ENCODE peak calls at places on chromosomes 13 and 19, in ten cellular contexts. O is brain microvascular endothelial cell; T is GM23338; H is tibial nerve; Z is prostate gland; D is glutamatergic neuron; N is ovary; K is breast epithelium; J is CD8-positive, alpha-beta T cell; B is SK-N-SH. F is an unnamed sample.
A peak's percentile ranks its signal among the peaks of the same experiment; 100 is the strongest.

GRCh38 chr19:17522988-17523872 is 11.8 kb downstream of the PGLS start:
- DNase-seq in K (no peak), N (no peak), B (no peak), Z (no peak), O (no peak), D (no peak), H (no peak), J (peak; percentile 24), T (no peak), F (no peak)

GRCh38 chr13:27573265-27573664 is 47.1 kb downstream of the LNX2 start:
- DNase-seq in D (no peak), Z (no peak), N (no peak), B (no peak), J (no peak), H (no peak), K (no peak), O (peak; percentile 65), T (no peak), F (no peak)

GRCh38 chr19:4140237-4140711 is 13.2 kb upstream of the CREB3L3 start:
- DNase-seq in B (peak; percentile 86), T (peak; percentile 94), O (peak; percentile 38), J (peak; percentile 17), N (no peak), Z (peak; percentile 31), H (no peak), K (no peak), D (peak; percentile 49), F (peak; percentile 84)

GRCh38 chr19:45442927-45443461 is 19.3 kb upstream of the ERCC1 start:
- DNase-seq in K (peak; percentile 64), Z (no peak), O (peak; percentile 83), T (peak; percentile 69), J (peak; percentile 59), B (peak; percentile 59), H (peak; percentile 48), N (no peak), D (no peak), F (no peak)

GRCh38 chr13:73765651-73766384 is 368.4 kb downstream of the KLF12 start:
- DNase-seq in Z (peak; percentile 23), D (peak; percentile 74), N (peak; percentile 92), B (peak; percentile 59), O (peak; percentile 70), K (peak; percentile 44), J (peak; percentile 83), T (peak; percentile 87), H (peak; percentile 51), F (no peak)

GRCh38 chr19:50377051-50377441 is 789 bp downstream of the NR1H2 start:
- DNase-seq in K (peak; percentile 46), B (peak; percentile 69), O (no peak), J (peak; percentile 61), N (peak; percentile 75), D (no peak), T (peak; percentile 94), H (no peak), Z (no peak), F (no peak)

GRCh38 chr19:30046522-30046921 is 104.5 kb downstream of the URI1 start:
- DNase-seq in T (peak; percentile 61), H (no peak), K (no peak), O (peak; percentile 15), Z (no peak), N (no peak), J (no peak), D (no peak), B (peak; percentile 50), F (no peak)

GRCh38 chr19:53511933-53512374 is 26.0 kb upstream of the ZNF331 start:
- DNase-seq in H (peak; percentile 29), Z (peak; percentile 60), J (peak; percentile 52), K (peak; percentile 28), N (peak; percentile 63), B (peak; percentile 79), D (peak; percentile 74), O (peak; percentile 47), T (peak; percentile 96), F (no peak)

GRCh38 chr19:33673258-33673875 is 51.6 kb downstream of the CHST8 start:
- DNase-seq in D (no peak), Z (no peak), J (no peak), K (no peak), H (no peak), B (no peak), O (no peak), N (no peak), T (no peak), F (no peak)

GRCh38 chr13:82011355-82011754 is 1670.4 kb upstream of the SPRY2 start:
- DNase-seq in D (no peak), J (no peak), T (peak; percentile 74), N (no peak), H (no peak), K (no peak), Z (no peak), O (no peak), B (no peak), F (no peak)

GRCh38 chr19:29520390-29520789 is 5.4 kb upstream of the VSTM2B start:
- DNase-seq in O (no peak), N (no peak), H (no peak), B (no peak), D (peak; percentile 12), T (no peak), K (no peak), Z (no peak), J (no peak), F (no peak)

GRCh38 chr13:86608739-86609138 is 809.5 kb upstream of the SLITRK6 start:
- DNase-seq in T (no peak), B (no peak), J (no peak), O (no peak), Z (no peak), H (no peak), D (no peak), K (no peak), N (no peak), F (no peak)
- TF ChIP-seq CTCF in T (peak; percentile 28), B (no peak), J (no peak), O (no peak), Z (no peak), H (no peak), D (no peak), K (no peak), N (no peak), F (peak; percentile 20)

GRCh38 chr13:60227168-60227567 is 63.4 kb upstream of the DIAPH3 start:
- DNase-seq in K (no peak), N (no peak), H (no peak), O (no peak), T (no peak), B (no peak), Z (no peak), J (no peak), D (no peak), F (no peak)

GRCh38 chr13:60230593-60230992 is 66.9 kb upstream of the DIAPH3 start:
- DNase-seq in Z (no peak), T (no peak), H (no peak), O (peak; percentile 30), D (no peak), B (peak; percentile 22), K (no peak), N (no peak), J (no peak), F (no peak)

GRCh38 chr13:60229708-60230272 is 66.1 kb upstream of the DIAPH3 start:
- DNase-seq in D (no peak), N (no peak), Z (no peak), K (no peak), H (no peak), B (peak; percentile 21), T (no peak), J (no peak), O (no peak), F (no peak)

GRCh38 chr13:60221581-60221980 is 57.9 kb upstream of the DIAPH3 start:
- DNase-seq in N (no peak), O (no peak), H (no peak), B (no peak), D (no peak), T (no peak), K (no peak), Z (no peak), J (no peak), F (no peak)

GRCh38 chr13:60226507-60226906 is 62.8 kb upstream of the DIAPH3 start:
- DNase-seq in B (peak; percentile 57), Z (no peak), J (no peak), O (peak; percentile 25), K (no peak), T (peak; percentile 51), D (peak; percentile 40), H (no peak), N (no peak), F (peak; percentile 22)
- TF ChIP-seq CTCF in B (peak; percentile 50), Z (no peak), J (no peak), O (peak; percentile 65), K (no peak), T (peak; percentile 73), D (no peak), H (no peak), N (no peak), F (peak; percentile 55)

DNA sequence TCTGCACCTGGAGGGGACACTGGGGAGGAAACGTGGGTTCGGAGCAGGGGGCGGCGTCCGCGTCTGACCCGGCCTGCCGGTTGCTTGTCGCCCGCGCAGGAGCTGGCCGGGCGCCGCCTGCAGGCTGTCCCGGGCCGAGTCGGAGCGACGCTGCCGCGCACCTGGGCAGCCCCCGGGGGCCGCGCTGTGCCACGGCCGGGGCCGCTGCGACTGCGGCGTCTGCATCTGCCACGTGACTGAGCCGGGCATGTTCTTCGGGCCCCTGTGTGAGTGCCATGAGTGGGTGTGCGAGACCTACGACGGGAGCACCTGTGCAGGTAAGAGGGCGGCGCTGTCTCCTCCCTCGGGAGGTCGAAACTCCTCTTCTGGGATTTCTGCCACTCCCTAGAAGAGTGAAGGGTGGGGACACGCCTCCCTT is 1.3 kb downstream of the ITGBL1 start:
- DNase-seq in K (peak; percentile 41), T (peak; percentile 69), D (no peak), O (no peak), J (no peak), B (peak; percentile 72), Z (no peak), H (no peak), N (peak; percentile 48), F (no peak)
- TF ChIP-seq CTCF in K (no peak), T (peak; percentile 58), D (no peak), O (no peak), J (no peak), B (peak; percentile 69), Z (peak; percentile 14), H (no peak), N (no peak), F (no peak)

GRCh38 chr13:39013462-39013861 is 22.8 kb upstream of the STOML3 start:
- DNase-seq in H (no peak), B (no peak), N (no peak), K (no peak), J (no peak), Z (no peak), D (no peak), O (no peak), T (no peak), F (no peak)

GRCh38 chr13:39016789-39017188 is 21.1 kb downstream of the PROSER1 start:
- DNase-seq in N (no peak), B (peak; percentile 51), O (no peak), H (no peak), T (peak; percentile 65), J (no peak), K (no peak), Z (no peak), D (peak; percentile 30), F (no peak)

GRCh38 chr13:39016087-39016486 is 21.8 kb downstream of the PROSER1 start:
- DNase-seq in K (no peak), Z (no peak), D (no peak), H (no peak), T (no peak), N (no peak), J (no peak), B (no peak), O (no peak), F (no peak)

DNA sequence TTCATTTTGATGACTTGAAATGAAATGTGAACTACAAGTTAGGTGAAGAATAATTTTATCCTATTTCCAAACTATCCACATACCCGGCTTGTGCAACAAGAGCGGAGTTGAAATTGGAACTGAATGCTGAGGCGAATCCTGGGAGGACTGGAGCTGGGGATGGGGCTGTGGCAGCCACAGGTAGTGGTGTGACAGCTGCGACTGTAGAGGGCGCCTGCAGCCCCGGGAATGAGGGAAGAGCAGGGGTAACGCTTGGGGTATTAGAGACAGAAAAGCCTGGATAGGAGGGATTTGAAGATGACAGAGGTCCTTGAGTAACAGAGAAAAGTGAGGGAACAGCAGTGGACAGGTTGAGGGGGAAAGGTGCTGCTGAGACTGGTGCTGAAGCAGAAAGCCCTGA is 22.0 kb upstream of the STOML3 start:
- DNase-seq in T (peak; percentile 77), N (no peak), H (no peak), K (no peak), D (peak; percentile 22), J (no peak), O (no peak), B (peak; percentile 19), Z (no peak), F (no peak)
- TF ChIP-seq CTCF in T (peak; percentile 79), N (no peak), H (no peak), K (no peak), D (no peak), J (no peak), O (peak; percentile 42), B (peak; percentile 9), Z (no peak), F (peak; percentile 40)

F was measured in D721Med.